ENCODE peak calls at places on chromosome 14, in five cellular contexts. One of them, this sample, is unnamed.

GRCh38 chr14:80924365-80925103 is 17.0 kb downstream of the CEP128 start:
- DNase-seq in tibial nerve: no peak
- DNase-seq in A549: no peak
- DNase-seq in stomach: no peak
- DNase-seq in upper lobe of left lung: no peak
- DNase-seq in this sample: no peak

GRCh38 chr14:76846331-76847047 is 20.3 kb downstream of the LRRC74A start:
- DNase-seq in upper lobe of left lung: no peak
- DNase-seq in A549: no peak
- DNase-seq in tibial nerve: no peak
- DNase-seq in stomach: no peak
- DNase-seq in this sample: no peak

GRCh38 chr14:83044001-83044400 is 1510.3 kb upstream of the SEL1L start:
- DNase-seq in upper lobe of left lung: no peak
- DNase-seq in tibial nerve: no peak
- DNase-seq in A549: no peak
- DNase-seq in stomach: no peak
- DNase-seq in this sample: no peak

GRCh38 chr14:91891721-91892220 is 24.4 kb upstream of the TC2N start:
- DNase-seq in upper lobe of left lung: no peak
- DNase-seq in tibial nerve: no peak
- DNase-seq in stomach: no peak
- DNase-seq in A549: no peak
- DNase-seq in this sample: no peak

GRCh38 chr14:48008646-48009045 is 333.2 kb upstream of the MDGA2 start:
- DNase-seq in stomach: no peak
- DNase-seq in A549: no peak
- DNase-seq in upper lobe of left lung: no peak
- DNase-seq in tibial nerve: no peak
- DNase-seq in this sample: no peak

GRCh38 chr14:95107711-95108110 is 49.6 kb downstream of the DICER1 start:
- DNase-seq in upper lobe of left lung: no peak
- DNase-seq in tibial nerve: no peak
- DNase-seq in A549: no peak
- DNase-seq in stomach: no peak
- DNase-seq in this sample: no peak

GRCh38 chr14:60093606-60094005 is 1.9 kb downstream of the PCNX4 start:
- DNase-seq in upper lobe of left lung: no peak
- DNase-seq in A549: no peak
- DNase-seq in tibial nerve: no peak
- DNase-seq in stomach: no peak
- DNase-seq in this sample: no peak

GRCh38 chr14:78164226-78164853 is 5.8 kb upstream of the NRXN3 start:
- DNase-seq in stomach: peak
- DNase-seq in upper lobe of left lung: no peak
- DNase-seq in A549: peak
- DNase-seq in tibial nerve: no peak
- DNase-seq in this sample: peak

GRCh38 chr14:44700184-44700583 is 193.1 kb upstream of the FSCB start:
- DNase-seq in stomach: no peak
- DNase-seq in tibial nerve: no peak
- DNase-seq in A549: no peak
- DNase-seq in upper lobe of left lung: no peak
- DNase-seq in this sample: no peak

GRCh38 chr14:70822706-70823185 is 13.4 kb upstream of the MAP3K9 start:
- DNase-seq in stomach: peak
- DNase-seq in tibial nerve: no peak
- DNase-seq in A549: peak
- DNase-seq in upper lobe of left lung: peak
- DNase-seq in this sample: peak

GRCh38 chr14:76902591-76902990 is 76.4 kb downstream of the LRRC74A start:
- DNase-seq in upper lobe of left lung: no peak
- DNase-seq in tibial nerve: no peak
- DNase-seq in A549: no peak
- DNase-seq in stomach: no peak
- DNase-seq in this sample: no peak

GRCh38 chr14:23321572-23322547 is 603 bp downstream of the PABPN1 start:
- DNase-seq in upper lobe of left lung: no peak
- DNase-seq in stomach: peak
- DNase-seq in A549: peak
- DNase-seq in tibial nerve: peak
- DNase-seq in this sample: peak

GRCh38 chr14:65696801-65697200 is 284.3 kb downstream of the FUT8 start:
- DNase-seq in tibial nerve: no peak
- DNase-seq in stomach: no peak
- DNase-seq in upper lobe of left lung: no peak
- DNase-seq in A549: no peak
- DNase-seq in this sample: no peak

GRCh38 chr14:68664225-68664681 is 128.6 kb downstream of the ZFP36L1 start:
- DNase-seq in upper lobe of left lung: no peak
- DNase-seq in stomach: no peak
- DNase-seq in tibial nerve: no peak
- DNase-seq in A549: no peak
- DNase-seq in this sample: no peak

GRCh38 chr14:104592785-104593184 is 11.8 kb downstream of the TMEM179 start:
- DNase-seq in upper lobe of left lung: no peak
- DNase-seq in A549: no peak
- DNase-seq in tibial nerve: no peak
- DNase-seq in stomach: no peak
- DNase-seq in this sample: no peak

GRCh38 chr14:99026471-99026870 is 245.5 kb downstream of the BCL11B start:
- DNase-seq in stomach: no peak
- DNase-seq in tibial nerve: no peak
- DNase-seq in upper lobe of left lung: no peak
- DNase-seq in A549: no peak
- DNase-seq in this sample: no peak

GRCh38 chr14:68544150-68544892 is 248.5 kb downstream of the ZFP36L1 start:
- DNase-seq in tibial nerve: peak
- DNase-seq in A549: no peak
- DNase-seq in stomach: peak
- DNase-seq in upper lobe of left lung: no peak
- DNase-seq in this sample: peak

DNA sequence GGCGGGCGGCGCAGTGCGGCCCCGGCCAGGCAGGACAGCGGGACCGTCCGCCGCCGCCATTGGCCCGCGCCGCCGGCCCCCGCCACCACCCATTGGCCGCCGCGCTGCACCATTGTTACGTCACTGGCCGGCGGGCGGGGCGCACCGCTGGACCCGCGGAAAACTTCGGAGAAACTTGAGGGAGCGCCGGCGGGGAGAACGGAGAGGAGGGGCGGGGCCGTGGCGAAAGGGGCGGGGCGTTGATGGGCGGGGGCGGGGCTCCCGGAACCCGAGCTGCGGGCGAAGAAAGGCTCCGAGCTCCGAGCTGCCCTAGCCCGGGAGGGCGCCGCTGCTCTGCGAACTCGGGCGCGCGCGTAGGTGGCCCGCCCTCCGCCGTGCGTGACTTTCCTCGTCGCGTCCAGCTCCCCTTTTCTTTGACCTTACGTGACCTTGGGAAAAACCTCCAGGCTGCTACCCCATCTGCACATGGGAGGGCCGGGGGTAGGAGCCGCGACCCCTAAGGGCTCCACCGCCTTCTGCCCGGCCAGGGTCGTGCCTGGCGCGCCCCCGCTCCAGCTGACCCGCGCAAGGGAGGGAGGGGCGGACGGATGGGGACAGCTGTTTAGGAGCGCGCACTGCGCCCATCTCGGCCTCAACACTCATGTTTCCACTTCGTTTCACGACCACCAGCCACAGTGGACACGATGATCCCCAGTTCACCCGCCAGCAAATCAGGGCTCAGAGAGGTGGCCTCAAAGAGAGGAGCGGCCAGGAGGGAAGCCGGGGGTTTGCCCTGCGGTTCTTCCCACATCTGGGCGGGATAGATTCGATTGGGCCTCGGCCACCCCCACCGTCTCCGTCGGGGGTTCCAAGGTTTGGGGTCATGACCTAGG is at the start of gene ANKRD9:
- DNase-seq in tibial nerve: peak
- DNase-seq in stomach: peak
- DNase-seq in A549: peak
- DNase-seq in upper lobe of left lung: peak
- DNase-seq in this sample: peak
- TF ChIP-seq CTCF in tibial nerve: no peak
- TF ChIP-seq CTCF in stomach: no peak
- TF ChIP-seq CTCF in A549: no peak
- TF ChIP-seq CTCF in upper lobe of left lung: no peak
- TF ChIP-seq CTCF in this sample: no peak

DNA sequence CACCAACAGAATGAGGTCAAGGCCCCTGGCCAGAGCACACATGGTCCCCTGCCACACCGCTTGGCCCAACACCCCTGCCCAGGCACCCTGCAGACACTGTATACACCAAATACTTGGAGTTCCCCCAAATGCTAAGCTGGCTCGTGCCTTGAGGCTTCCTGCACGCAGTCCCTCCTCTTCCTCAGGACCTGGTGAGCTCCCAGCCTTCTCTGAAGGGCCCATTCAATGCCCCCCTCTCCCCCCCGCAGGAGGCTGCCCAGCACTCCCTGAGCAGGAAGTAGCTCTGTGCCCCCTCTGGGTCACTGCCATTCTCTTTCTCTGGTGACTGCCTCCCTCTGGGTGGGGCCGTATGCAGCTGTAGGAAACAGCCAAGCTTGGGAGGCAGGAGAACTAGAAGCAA is 75.3 kb downstream of the ITPK1 start:
- DNase-seq in stomach: peak
- DNase-seq in tibial nerve: no peak
- DNase-seq in upper lobe of left lung: no peak
- DNase-seq in A549: no peak
- DNase-seq in this sample: peak
- TF ChIP-seq EP300 in stomach: no peak
- TF ChIP-seq EP300 in tibial nerve: peak
- TF ChIP-seq EP300 in upper lobe of left lung: no peak
- TF ChIP-seq EP300 in A549: no peak
- TF ChIP-seq EP300 in this sample: no peak

DNA sequence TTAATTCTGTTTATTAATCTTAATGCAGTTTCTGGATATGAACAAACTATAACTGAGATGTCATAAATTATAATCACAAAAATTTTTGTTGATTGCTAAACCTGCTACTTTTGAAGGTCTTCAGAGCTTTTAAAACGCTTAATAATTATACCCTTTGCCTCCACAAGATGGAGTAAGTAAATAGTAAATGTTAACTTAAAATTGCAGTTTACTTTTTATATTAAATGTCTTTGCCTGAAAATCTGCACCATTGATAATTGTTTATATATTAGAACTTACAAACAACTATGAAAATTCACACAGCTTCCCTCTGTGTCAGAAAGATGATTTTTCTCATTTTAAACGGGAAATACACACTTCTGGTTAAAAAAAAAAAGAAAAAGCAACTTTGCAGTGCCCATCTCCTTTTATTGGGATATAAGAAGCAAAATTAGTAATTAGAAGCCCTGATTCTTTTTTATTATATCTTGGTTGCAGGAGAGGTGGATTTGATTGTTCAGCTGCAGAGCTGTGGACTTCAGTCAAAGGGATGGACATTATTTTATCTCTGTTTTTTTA is 35.6 kb downstream of the SCFD1 start:
- DNase-seq in A549: peak
- DNase-seq in tibial nerve: no peak
- DNase-seq in upper lobe of left lung: no peak
- DNase-seq in stomach: no peak
- DNase-seq in this sample: no peak
- TF ChIP-seq CTCF in A549: peak
- TF ChIP-seq CTCF in tibial nerve: no peak
- TF ChIP-seq CTCF in upper lobe of left lung: peak
- TF ChIP-seq CTCF in stomach: no peak
- TF ChIP-seq CTCF in this sample: peak

GRCh38 chr14:90091393-90091792 is 29.6 kb downstream of the KCNK13 start:
- DNase-seq in A549: no peak
- DNase-seq in upper lobe of left lung: no peak
- DNase-seq in stomach: no peak
- DNase-seq in tibial nerve: no peak
- DNase-seq in this sample: no peak
- TF ChIP-seq EP300 in A549: no peak
- TF ChIP-seq EP300 in upper lobe of left lung: no peak
- TF ChIP-seq EP300 in stomach: no peak
- TF ChIP-seq EP300 in tibial nerve: no peak
- TF ChIP-seq EP300 in this sample: no peak

This sample was measured in transverse colon.